ENCODE peak calls at places on chromosomes 13 and 19, in nine cellular contexts. One of them, this sample, is unnamed.
A peak's percentile ranks its signal among the peaks of the same experiment; 100 is the strongest.

GRCh38 chr13:20426766-20427448 is 98.8 kb downstream of the CRYL1 start:
- DNase-seq in activated CD8-positive, alpha-beta memory T cell treated with anti-CD3 and anti-CD28 coated beads for 1 hour: no peak
- DNase-seq in mesendoderm: no peak
- DNase-seq in stimulated activated CD8-positive, alpha-beta memory T cell treated with anti-CD3 and anti-CD28 coated beads, Interleukin-15, amount 100 ng/mL, for 48 hours: no peak
- DNase-seq in coronary artery: no peak
- DNase-seq in CD4-positive, alpha-beta memory T cell: no peak
- DNase-seq in smooth muscle cell of the brain vasculature: no peak
- DNase-seq in GM23248: peak; percentile 32
- DNase-seq in heart left ventricle: no peak
- DNase-seq in this sample: no peak

GRCh38 chr19:41848666-41849065 is 3.8 kb downstream of the DMRTC2 start:
- DNase-seq in coronary artery: no peak
- DNase-seq in activated CD8-positive, alpha-beta memory T cell treated with anti-CD3 and anti-CD28 coated beads for 1 hour: no peak
- DNase-seq in CD4-positive, alpha-beta memory T cell: no peak
- DNase-seq in mesendoderm: no peak
- DNase-seq in stimulated activated CD8-positive, alpha-beta memory T cell treated with anti-CD3 and anti-CD28 coated beads, Interleukin-15, amount 100 ng/mL, for 48 hours: no peak
- DNase-seq in heart left ventricle: no peak
- DNase-seq in smooth muscle cell of the brain vasculature: no peak
- DNase-seq in GM23248: no peak
- DNase-seq in this sample: no peak

GRCh38 chr19:36837525-36837901 is 674 bp downstream of the ZNF790 start:
- DNase-seq in stimulated activated CD8-positive, alpha-beta memory T cell treated with anti-CD3 and anti-CD28 coated beads, Interleukin-15, amount 100 ng/mL, for 48 hours: no peak
- DNase-seq in GM23248: peak; percentile 42
- DNase-seq in coronary artery: no peak
- DNase-seq in CD4-positive, alpha-beta memory T cell: no peak
- DNase-seq in activated CD8-positive, alpha-beta memory T cell treated with anti-CD3 and anti-CD28 coated beads for 1 hour: no peak
- DNase-seq in heart left ventricle: no peak
- DNase-seq in mesendoderm: peak; percentile 14
- DNase-seq in smooth muscle cell of the brain vasculature: no peak
- DNase-seq in this sample: no peak

GRCh38 chr13:73060251-73061160 is 1.7 kb downstream of the KLF5 start:
- DNase-seq in CD4-positive, alpha-beta memory T cell: no peak
- DNase-seq in mesendoderm: peak; percentile 74
- DNase-seq in GM23248: peak; percentile 90
- DNase-seq in heart left ventricle: peak; percentile 27
- DNase-seq in smooth muscle cell of the brain vasculature: no peak
- DNase-seq in coronary artery: no peak
- DNase-seq in stimulated activated CD8-positive, alpha-beta memory T cell treated with anti-CD3 and anti-CD28 coated beads, Interleukin-15, amount 100 ng/mL, for 48 hours: no peak
- DNase-seq in activated CD8-positive, alpha-beta memory T cell treated with anti-CD3 and anti-CD28 coated beads for 1 hour: no peak
- DNase-seq in this sample: peak; percentile 2

GRCh38 chr13:29529755-29530154 is 65.7 kb downstream of the SLC7A1 start:
- DNase-seq in activated CD8-positive, alpha-beta memory T cell treated with anti-CD3 and anti-CD28 coated beads for 1 hour: no peak
- DNase-seq in coronary artery: no peak
- DNase-seq in CD4-positive, alpha-beta memory T cell: no peak
- DNase-seq in mesendoderm: no peak
- DNase-seq in heart left ventricle: no peak
- DNase-seq in smooth muscle cell of the brain vasculature: no peak
- DNase-seq in GM23248: no peak
- DNase-seq in stimulated activated CD8-positive, alpha-beta memory T cell treated with anti-CD3 and anti-CD28 coated beads, Interleukin-15, amount 100 ng/mL, for 48 hours: no peak
- DNase-seq in this sample: no peak

GRCh38 chr19:50508850-50509190 is 2.2 kb downstream of the JOSD2 start:
- DNase-seq in GM23248: no peak
- DNase-seq in stimulated activated CD8-positive, alpha-beta memory T cell treated with anti-CD3 and anti-CD28 coated beads, Interleukin-15, amount 100 ng/mL, for 48 hours: no peak
- DNase-seq in activated CD8-positive, alpha-beta memory T cell treated with anti-CD3 and anti-CD28 coated beads for 1 hour: no peak
- DNase-seq in smooth muscle cell of the brain vasculature: no peak
- DNase-seq in mesendoderm: no peak
- DNase-seq in heart left ventricle: no peak
- DNase-seq in coronary artery: no peak
- DNase-seq in CD4-positive, alpha-beta memory T cell: no peak
- DNase-seq in this sample: no peak

GRCh38 chr19:28184997-28185396 is 1028.0 kb downstream of the UQCRFS1 start:
- DNase-seq in stimulated activated CD8-positive, alpha-beta memory T cell treated with anti-CD3 and anti-CD28 coated beads, Interleukin-15, amount 100 ng/mL, for 48 hours: no peak
- DNase-seq in heart left ventricle: no peak
- DNase-seq in smooth muscle cell of the brain vasculature: no peak
- DNase-seq in GM23248: peak; percentile 46
- DNase-seq in activated CD8-positive, alpha-beta memory T cell treated with anti-CD3 and anti-CD28 coated beads for 1 hour: no peak
- DNase-seq in CD4-positive, alpha-beta memory T cell: no peak
- DNase-seq in coronary artery: no peak
- DNase-seq in mesendoderm: peak; percentile 51
- DNase-seq in this sample: no peak

GRCh38 chr13:79392882-79393563 is 13.0 kb downstream of the RBM26 start:
- DNase-seq in coronary artery: no peak
- DNase-seq in GM23248: peak; percentile 81
- DNase-seq in activated CD8-positive, alpha-beta memory T cell treated with anti-CD3 and anti-CD28 coated beads for 1 hour: no peak
- DNase-seq in CD4-positive, alpha-beta memory T cell: peak; percentile 53
- DNase-seq in smooth muscle cell of the brain vasculature: no peak
- DNase-seq in heart left ventricle: no peak
- DNase-seq in mesendoderm: no peak
- DNase-seq in stimulated activated CD8-positive, alpha-beta memory T cell treated with anti-CD3 and anti-CD28 coated beads, Interleukin-15, amount 100 ng/mL, for 48 hours: no peak
- DNase-seq in this sample: peak; percentile 42

GRCh38 chr19:743168-743687 is 7.7 kb upstream of the MISP start:
- DNase-seq in CD4-positive, alpha-beta memory T cell: no peak
- DNase-seq in mesendoderm: peak; percentile 30
- DNase-seq in GM23248: no peak
- DNase-seq in stimulated activated CD8-positive, alpha-beta memory T cell treated with anti-CD3 and anti-CD28 coated beads, Interleukin-15, amount 100 ng/mL, for 48 hours: no peak
- DNase-seq in smooth muscle cell of the brain vasculature: no peak
- DNase-seq in activated CD8-positive, alpha-beta memory T cell treated with anti-CD3 and anti-CD28 coated beads for 1 hour: no peak
- DNase-seq in heart left ventricle: no peak
- DNase-seq in coronary artery: no peak
- DNase-seq in this sample: no peak

GRCh38 chr19:3656073-3656746 is 29.6 kb upstream of the CACTIN start:
- DNase-seq in GM23248: peak; percentile 36
- DNase-seq in smooth muscle cell of the brain vasculature: no peak
- DNase-seq in CD4-positive, alpha-beta memory T cell: no peak
- DNase-seq in mesendoderm: no peak
- DNase-seq in coronary artery: no peak
- DNase-seq in activated CD8-positive, alpha-beta memory T cell treated with anti-CD3 and anti-CD28 coated beads for 1 hour: no peak
- DNase-seq in stimulated activated CD8-positive, alpha-beta memory T cell treated with anti-CD3 and anti-CD28 coated beads, Interleukin-15, amount 100 ng/mL, for 48 hours: no peak
- DNase-seq in heart left ventricle: no peak
- DNase-seq in this sample: no peak

GRCh38 chr19:5186293-5187050 is 154.1 kb downstream of the PTPRS start:
- DNase-seq in coronary artery: no peak
- DNase-seq in CD4-positive, alpha-beta memory T cell: no peak
- DNase-seq in smooth muscle cell of the brain vasculature: no peak
- DNase-seq in stimulated activated CD8-positive, alpha-beta memory T cell treated with anti-CD3 and anti-CD28 coated beads, Interleukin-15, amount 100 ng/mL, for 48 hours: no peak
- DNase-seq in mesendoderm: no peak
- DNase-seq in GM23248: peak; percentile 94
- DNase-seq in heart left ventricle: no peak
- DNase-seq in activated CD8-positive, alpha-beta memory T cell treated with anti-CD3 and anti-CD28 coated beads for 1 hour: no peak
- DNase-seq in this sample: no peak

GRCh38 chr13:111095031-111095840 is 19.9 kb upstream of the ARHGEF7 start:
- DNase-seq in heart left ventricle: no peak
- DNase-seq in activated CD8-positive, alpha-beta memory T cell treated with anti-CD3 and anti-CD28 coated beads for 1 hour: no peak
- DNase-seq in mesendoderm: no peak
- DNase-seq in CD4-positive, alpha-beta memory T cell: no peak
- DNase-seq in stimulated activated CD8-positive, alpha-beta memory T cell treated with anti-CD3 and anti-CD28 coated beads, Interleukin-15, amount 100 ng/mL, for 48 hours: no peak
- DNase-seq in GM23248: no peak
- DNase-seq in smooth muscle cell of the brain vasculature: no peak
- DNase-seq in coronary artery: no peak
- DNase-seq in this sample: no peak

GRCh38 chr13:39512687-39513086 is 90.3 kb downstream of the LHFPL6 start:
- DNase-seq in activated CD8-positive, alpha-beta memory T cell treated with anti-CD3 and anti-CD28 coated beads for 1 hour: no peak
- DNase-seq in GM23248: no peak
- DNase-seq in mesendoderm: no peak
- DNase-seq in heart left ventricle: no peak
- DNase-seq in stimulated activated CD8-positive, alpha-beta memory T cell treated with anti-CD3 and anti-CD28 coated beads, Interleukin-15, amount 100 ng/mL, for 48 hours: no peak
- DNase-seq in coronary artery: no peak
- DNase-seq in smooth muscle cell of the brain vasculature: no peak
- DNase-seq in CD4-positive, alpha-beta memory T cell: no peak
- DNase-seq in this sample: no peak

GRCh38 chr19:1847684-1848398 is 442 bp downstream of the REXO1 start:
- DNase-seq in smooth muscle cell of the brain vasculature: no peak
- DNase-seq in coronary artery: no peak
- DNase-seq in stimulated activated CD8-positive, alpha-beta memory T cell treated with anti-CD3 and anti-CD28 coated beads, Interleukin-15, amount 100 ng/mL, for 48 hours: peak; percentile 33
- DNase-seq in GM23248: peak; percentile 87
- DNase-seq in activated CD8-positive, alpha-beta memory T cell treated with anti-CD3 and anti-CD28 coated beads for 1 hour: no peak
- DNase-seq in heart left ventricle: peak; percentile 42
- DNase-seq in CD4-positive, alpha-beta memory T cell: no peak
- DNase-seq in mesendoderm: peak; percentile 74
- DNase-seq in this sample: no peak

GRCh38 chr13:32314968-32315254 is 252 bp downstream of the ZAR1L start:
- DNase-seq in activated CD8-positive, alpha-beta memory T cell treated with anti-CD3 and anti-CD28 coated beads for 1 hour: no peak
- DNase-seq in mesendoderm: peak; percentile 84
- DNase-seq in heart left ventricle: peak; percentile 41
- DNase-seq in stimulated activated CD8-positive, alpha-beta memory T cell treated with anti-CD3 and anti-CD28 coated beads, Interleukin-15, amount 100 ng/mL, for 48 hours: peak; percentile 45
- DNase-seq in coronary artery: no peak
- DNase-seq in smooth muscle cell of the brain vasculature: no peak
- DNase-seq in CD4-positive, alpha-beta memory T cell: peak; percentile 68
- DNase-seq in GM23248: peak; percentile 81
- DNase-seq in this sample: peak; percentile 58

GRCh38 chr13:110319774-110320509 is 12.9 kb downstream of the COL4A2 start:
- DNase-seq in activated CD8-positive, alpha-beta memory T cell treated with anti-CD3 and anti-CD28 coated beads for 1 hour: no peak
- DNase-seq in smooth muscle cell of the brain vasculature: no peak
- DNase-seq in stimulated activated CD8-positive, alpha-beta memory T cell treated with anti-CD3 and anti-CD28 coated beads, Interleukin-15, amount 100 ng/mL, for 48 hours: no peak
- DNase-seq in heart left ventricle: no peak
- DNase-seq in coronary artery: peak; percentile 81
- DNase-seq in CD4-positive, alpha-beta memory T cell: no peak
- DNase-seq in mesendoderm: peak; percentile 79
- DNase-seq in GM23248: peak; percentile 80
- DNase-seq in this sample: no peak

GRCh38 chr19:389246-389934 is 19.6 kb downstream of the C2CD4C start:
- DNase-seq in activated CD8-positive, alpha-beta memory T cell treated with anti-CD3 and anti-CD28 coated beads for 1 hour: no peak
- DNase-seq in smooth muscle cell of the brain vasculature: no peak
- DNase-seq in GM23248: peak; percentile 42
- DNase-seq in heart left ventricle: no peak
- DNase-seq in CD4-positive, alpha-beta memory T cell: no peak
- DNase-seq in coronary artery: no peak
- DNase-seq in stimulated activated CD8-positive, alpha-beta memory T cell treated with anti-CD3 and anti-CD28 coated beads, Interleukin-15, amount 100 ng/mL, for 48 hours: no peak
- DNase-seq in mesendoderm: no peak
- DNase-seq in this sample: no peak

GRCh38 chr19:5676711-5677110 is 3.6 kb downstream of the MICOS13 start:
- DNase-seq in activated CD8-positive, alpha-beta memory T cell treated with anti-CD3 and anti-CD28 coated beads for 1 hour: no peak
- DNase-seq in heart left ventricle: no peak
- DNase-seq in mesendoderm: no peak
- DNase-seq in GM23248: no peak
- DNase-seq in stimulated activated CD8-positive, alpha-beta memory T cell treated with anti-CD3 and anti-CD28 coated beads, Interleukin-15, amount 100 ng/mL, for 48 hours: no peak
- DNase-seq in smooth muscle cell of the brain vasculature: no peak
- DNase-seq in CD4-positive, alpha-beta memory T cell: no peak
- DNase-seq in coronary artery: no peak
- DNase-seq in this sample: no peak

GRCh38 chr13:40318366-40318765 is 348.1 kb downstream of the FOXO1 start:
- DNase-seq in mesendoderm: no peak
- DNase-seq in heart left ventricle: peak; percentile 63
- DNase-seq in activated CD8-positive, alpha-beta memory T cell treated with anti-CD3 and anti-CD28 coated beads for 1 hour: no peak
- DNase-seq in smooth muscle cell of the brain vasculature: no peak
- DNase-seq in CD4-positive, alpha-beta memory T cell: no peak
- DNase-seq in stimulated activated CD8-positive, alpha-beta memory T cell treated with anti-CD3 and anti-CD28 coated beads, Interleukin-15, amount 100 ng/mL, for 48 hours: no peak
- DNase-seq in coronary artery: no peak
- DNase-seq in GM23248: peak; percentile 15
- DNase-seq in this sample: no peak

GRCh38 chr19:54209748-54210494 is 9.3 kb downstream of the RPS9 start:
- DNase-seq in GM23248: peak; percentile 96
- DNase-seq in heart left ventricle: peak; percentile 79
- DNase-seq in CD4-positive, alpha-beta memory T cell: no peak
- DNase-seq in activated CD8-positive, alpha-beta memory T cell treated with anti-CD3 and anti-CD28 coated beads for 1 hour: no peak
- DNase-seq in mesendoderm: peak; percentile 36
- DNase-seq in coronary artery: no peak
- DNase-seq in stimulated activated CD8-positive, alpha-beta memory T cell treated with anti-CD3 and anti-CD28 coated beads, Interleukin-15, amount 100 ng/mL, for 48 hours: no peak
- DNase-seq in smooth muscle cell of the brain vasculature: peak; percentile 94
- DNase-seq in this sample: no peak

GRCh38 chr19:39237200-39238184 is 7.3 kb downstream of the IFNL3 start:
- DNase-seq in smooth muscle cell of the brain vasculature: no peak
- DNase-seq in CD4-positive, alpha-beta memory T cell: peak; percentile 21
- DNase-seq in heart left ventricle: no peak
- DNase-seq in stimulated activated CD8-positive, alpha-beta memory T cell treated with anti-CD3 and anti-CD28 coated beads, Interleukin-15, amount 100 ng/mL, for 48 hours: peak; percentile 23
- DNase-seq in activated CD8-positive, alpha-beta memory T cell treated with anti-CD3 and anti-CD28 coated beads for 1 hour: no peak
- DNase-seq in mesendoderm: peak; percentile 41
- DNase-seq in coronary artery: no peak
- DNase-seq in GM23248: no peak
- DNase-seq in this sample: peak; percentile 49

GRCh38 chr13:74104661-74105275 is 29.4 kb downstream of the KLF12 start:
- DNase-seq in CD4-positive, alpha-beta memory T cell: no peak
- DNase-seq in mesendoderm: no peak
- DNase-seq in GM23248: no peak
- DNase-seq in heart left ventricle: no peak
- DNase-seq in smooth muscle cell of the brain vasculature: no peak
- DNase-seq in activated CD8-positive, alpha-beta memory T cell treated with anti-CD3 and anti-CD28 coated beads for 1 hour: no peak
- DNase-seq in stimulated activated CD8-positive, alpha-beta memory T cell treated with anti-CD3 and anti-CD28 coated beads, Interleukin-15, amount 100 ng/mL, for 48 hours: no peak
- DNase-seq in coronary artery: no peak
- DNase-seq in this sample: no peak

GRCh38 chr19:7751157-7751783 is 3.9 kb upstream of the CD209 start:
- DNase-seq in mesendoderm: no peak
- DNase-seq in coronary artery: no peak
- DNase-seq in CD4-positive, alpha-beta memory T cell: no peak
- DNase-seq in stimulated activated CD8-positive, alpha-beta memory T cell treated with anti-CD3 and anti-CD28 coated beads, Interleukin-15, amount 100 ng/mL, for 48 hours: peak; percentile 32
- DNase-seq in GM23248: no peak
- DNase-seq in heart left ventricle: no peak
- DNase-seq in smooth muscle cell of the brain vasculature: no peak
- DNase-seq in activated CD8-positive, alpha-beta memory T cell treated with anti-CD3 and anti-CD28 coated beads for 1 hour: no peak
- DNase-seq in this sample: no peak

GRCh38 chr13:50692396-50692915 is 151.0 kb downstream of the DLEU7 start:
- DNase-seq in heart left ventricle: no peak
- DNase-seq in CD4-positive, alpha-beta memory T cell: no peak
- DNase-seq in activated CD8-positive, alpha-beta memory T cell treated with anti-CD3 and anti-CD28 coated beads for 1 hour: no peak
- DNase-seq in smooth muscle cell of the brain vasculature: no peak
- DNase-seq in stimulated activated CD8-positive, alpha-beta memory T cell treated with anti-CD3 and anti-CD28 coated beads, Interleukin-15, amount 100 ng/mL, for 48 hours: no peak
- DNase-seq in coronary artery: no peak
- DNase-seq in mesendoderm: no peak
- DNase-seq in GM23248: peak; percentile 55
- DNase-seq in this sample: no peak